ENCODE peak calls at places on chromosomes 3 and 15, in five cellular contexts. L, W, H, B and T are unnamed samples.

GRCh38 chr3:45026957-45027356 is 854 bp downstream of the CLEC3B start:
- DNase-seq in H (no peak), B (no peak), W (no peak), L (no peak), T (no peak)

GRCh38 chr3:166734734-166735133 is 645.4 kb downstream of the ZBBX start:
- DNase-seq in B (no peak), H (no peak), L (no peak), W (no peak), T (no peak)

GRCh38 chr3:145865329-145865904 is 295.6 kb downstream of the PLOD2 start:
- DNase-seq in H (no peak), L (no peak), W (no peak), B (no peak), T (no peak)

GRCh38 chr15:70275461-70276138 is 177.9 kb upstream of the TLE3 start:
- DNase-seq in W (no peak), B (peak), L (no peak), H (no peak), T (no peak)

GRCh38 chr3:56361731-56362130 is 106.5 kb downstream of the ERC2 start:
- DNase-seq in B (no peak), H (no peak), L (no peak), W (no peak), T (no peak)

GRCh38 chr3:13546667-13547171 is 2.2 kb upstream of the FBLN2 start:
- DNase-seq in B (no peak), H (no peak), W (no peak), L (no peak), T (no peak)

GRCh38 chr15:74961616-74962015 is 5.0 kb upstream of the RPP25 start:
- DNase-seq in W (no peak), H (no peak), B (no peak), L (no peak), T (no peak)

GRCh38 chr3:126704494-126705214 is 614 bp downstream of the CHCHD6 start:
- DNase-seq in W (no peak), H (no peak), B (no peak), L (no peak), T (no peak)

GRCh38 chr15:79028411-79028964 is 62.1 kb downstream of the RASGRF1 start:
- DNase-seq in L (no peak), H (no peak), W (no peak), B (no peak), T (peak)

GRCh38 chr3:63960048-63960711 is 48.0 kb upstream of the SCAANT1 start:
- DNase-seq in L (no peak), H (no peak), B (no peak), W (no peak), T (no peak)

GRCh38 chr3:23611737-23612295 is 193.9 kb upstream of the UBE2E1 start:
- DNase-seq in B (peak), L (no peak), H (peak), W (no peak), T (peak)